ENCODE peak calls at places on chromosome 15, in four cellular contexts. J is sigmoid colon, K is fibroblast of the conjunctiva, T is pancreas. R is an unnamed sample.

GRCh38 chr15:69298697-69299441 is at the start of gene PAQR5:
- DNase-seq in J (no peak), K (no peak), T (no peak), R (peak)

GRCh38 chr15:89556413-89557262 is 18.6 kb upstream of the TICRR start:
- DNase-seq in J (no peak), K (peak), T (peak), R (peak)

GRCh38 chr15:31501074-31501473 is 174.4 kb downstream of the KLF13 start:
- DNase-seq in J (no peak), K (no peak), T (no peak), R (no peak)

GRCh38 chr15:38853608-38854007 is 289.0 kb upstream of the RASGRP1 start:
- DNase-seq in J (no peak), K (no peak), T (no peak), R (no peak)

GRCh38 chr15:52348056-52348745 is 52.6 kb upstream of the MYO5C start:
- DNase-seq in J (no peak), K (no peak), T (no peak), R (no peak)

GRCh38 chr15:43134157-43134637 is 811 bp downstream of the TMEM62 start:
- DNase-seq in J (no peak), K (no peak), T (no peak), R (peak)

GRCh38 chr15:93070136-93070535 is 18.9 kb downstream of the RGMA start:
- DNase-seq in J (no peak), K (no peak), T (no peak), R (no peak)

GRCh38 chr15:92953569-92953968 is 53.4 kb downstream of the CHD2 start:
- DNase-seq in J (no peak), K (no peak), T (no peak), R (no peak)

GRCh38 chr15:90059208-90059985 is 42.9 kb downstream of the IDH2 start:
- DNase-seq in J (peak), K (no peak), T (peak), R (no peak)

GRCh38 chr15:33292718-33293307 is 18.0 kb upstream of the RYR3 start:
- DNase-seq in J (peak), K (peak), T (peak), R (peak)

GRCh38 chr15:91948001-91948608 is 94.6 kb downstream of the SLCO3A1 start:
- DNase-seq in J (no peak), K (no peak), T (peak), R (peak)

GRCh38 chr15:70528270-70528706 is 235.1 kb downstream of the UACA start:
- DNase-seq in J (no peak), K (no peak), T (no peak), R (no peak)

GRCh38 chr15:92634046-92634445 is 21.5 kb downstream of the FAM174B start:
- DNase-seq in J (no peak), K (no peak), T (peak), R (no peak)

GRCh38 chr15:71559098-71559497 is 251.3 kb upstream of the NR2E3 start:
- DNase-seq in J (no peak), K (no peak), T (no peak), R (no peak)

GRCh38 chr15:72785452-72786243 is 2.1 kb upstream of the ADPGK start:
- DNase-seq in J (no peak), K (peak), T (no peak), R (no peak)

GRCh38 chr15:44788748-44789147 is 52.4 kb downstream of the TRIM69 start:
- DNase-seq in J (no peak), K (no peak), T (no peak), R (no peak)

GRCh38 chr15:41620536-41621199 is 39.5 kb upstream of the MGA start:
- DNase-seq in J (no peak), K (no peak), T (no peak), R (no peak)

GRCh38 chr15:28003302-28004037 is 95.6 kb downstream of the OCA2 start:
- DNase-seq in J (no peak), K (no peak), T (no peak), R (no peak)

GRCh38 chr15:90437516-90437915 is 49.5 kb downstream of the IQGAP1 start:
- DNase-seq in J (no peak), K (no peak), T (no peak), R (no peak)

R was measured in cerebellum.